ENCODE peak calls at places on chromosomes 3 and 15, in eight cellular contexts. One of them, this sample, is unnamed.

GRCh38 chr3:194306109-194306686 is 44.9 kb downstream of the CPN2 start:
- DNase-seq in fibroblast of lung: no peak
- DNase-seq in HFF-Myc: no peak
- DNase-seq in neuronal stem cell: no peak
- DNase-seq in epithelial cell of esophagus: no peak
- DNase-seq in neural progenitor cell: no peak
- DNase-seq in colonic mucosa: no peak
- DNase-seq in ovary: no peak
- DNase-seq in this sample: no peak

GRCh38 chr3:53122933-53123305 is 7.3 kb downstream of the RFT1 start:
- DNase-seq in epithelial cell of esophagus: no peak
- DNase-seq in fibroblast of lung: no peak
- DNase-seq in colonic mucosa: no peak
- DNase-seq in ovary: no peak
- DNase-seq in neuronal stem cell: no peak
- DNase-seq in neural progenitor cell: no peak
- DNase-seq in HFF-Myc: no peak
- DNase-seq in this sample: no peak

GRCh38 chr3:3137526-3137925 is 10.8 kb downstream of the TRNT1 start:
- DNase-seq in epithelial cell of esophagus: no peak
- DNase-seq in neural progenitor cell: no peak
- DNase-seq in neuronal stem cell: no peak
- DNase-seq in HFF-Myc: no peak
- DNase-seq in ovary: no peak
- DNase-seq in fibroblast of lung: no peak
- DNase-seq in colonic mucosa: no peak
- DNase-seq in this sample: no peak

GRCh38 chr15:90037961-90038633 is 37.0 kb downstream of the ZNF710 start:
- DNase-seq in colonic mucosa: no peak
- DNase-seq in ovary: no peak
- DNase-seq in neural progenitor cell: no peak
- DNase-seq in neuronal stem cell: no peak
- DNase-seq in fibroblast of lung: peak; percentile 28
- DNase-seq in epithelial cell of esophagus: peak; percentile 58
- DNase-seq in HFF-Myc: no peak
- DNase-seq in this sample: no peak

GRCh38 chr15:79682285-79682684 is 214.5 kb downstream of the MTHFS start:
- DNase-seq in neuronal stem cell: no peak
- DNase-seq in neural progenitor cell: no peak
- DNase-seq in epithelial cell of esophagus: peak; percentile 24
- DNase-seq in HFF-Myc: no peak
- DNase-seq in colonic mucosa: no peak
- DNase-seq in ovary: peak; percentile 8
- DNase-seq in fibroblast of lung: peak; percentile 67
- DNase-seq in this sample: peak; percentile 78

GRCh38 chr15:80949756-80950155 is 39.9 kb downstream of the MESD start:
- DNase-seq in neural progenitor cell: no peak
- DNase-seq in epithelial cell of esophagus: no peak
- DNase-seq in HFF-Myc: no peak
- DNase-seq in fibroblast of lung: no peak
- DNase-seq in colonic mucosa: no peak
- DNase-seq in ovary: no peak
- DNase-seq in neuronal stem cell: no peak
- DNase-seq in this sample: no peak

GRCh38 chr3:154214320-154214719 is 93.1 kb downstream of the ARHGEF26 start:
- DNase-seq in colonic mucosa: no peak
- DNase-seq in neural progenitor cell: no peak
- DNase-seq in fibroblast of lung: no peak
- DNase-seq in ovary: no peak
- DNase-seq in neuronal stem cell: no peak
- DNase-seq in HFF-Myc: no peak
- DNase-seq in epithelial cell of esophagus: peak; percentile 17
- DNase-seq in this sample: no peak

GRCh38 chr3:183285828-183286457 is 32.9 kb downstream of the B3GNT5 start:
- DNase-seq in fibroblast of lung: peak; percentile 100
- DNase-seq in neuronal stem cell: no peak
- DNase-seq in colonic mucosa: peak; percentile 93
- DNase-seq in epithelial cell of esophagus: peak; percentile 99
- DNase-seq in HFF-Myc: peak; percentile 92
- DNase-seq in ovary: peak; percentile 79
- DNase-seq in neural progenitor cell: no peak
- DNase-seq in this sample: peak; percentile 99

GRCh38 chr3:186687120-186687651 is 21.4 kb downstream of the HRG start:
- DNase-seq in HFF-Myc: no peak
- DNase-seq in ovary: no peak
- DNase-seq in epithelial cell of esophagus: no peak
- DNase-seq in neural progenitor cell: no peak
- DNase-seq in fibroblast of lung: no peak
- DNase-seq in colonic mucosa: no peak
- DNase-seq in neuronal stem cell: no peak
- DNase-seq in this sample: no peak

GRCh38 chr3:17833786-17834559 is 91.5 kb upstream of the TBC1D5 start:
- DNase-seq in neuronal stem cell: no peak
- DNase-seq in neural progenitor cell: no peak
- DNase-seq in fibroblast of lung: no peak
- DNase-seq in ovary: no peak
- DNase-seq in colonic mucosa: no peak
- DNase-seq in epithelial cell of esophagus: peak; percentile 87
- DNase-seq in HFF-Myc: no peak
- DNase-seq in this sample: no peak

GRCh38 chr3:17261627-17262369 is 377.0 kb downstream of the PLCL2 start:
- DNase-seq in fibroblast of lung: no peak
- DNase-seq in colonic mucosa: no peak
- DNase-seq in ovary: no peak
- DNase-seq in neural progenitor cell: no peak
- DNase-seq in epithelial cell of esophagus: peak; percentile 66
- DNase-seq in HFF-Myc: no peak
- DNase-seq in neuronal stem cell: no peak
- DNase-seq in this sample: no peak

GRCh38 chr15:43255376-43255775 is 11.4 kb downstream of the TGM5 start:
- DNase-seq in epithelial cell of esophagus: no peak
- DNase-seq in HFF-Myc: no peak
- DNase-seq in fibroblast of lung: no peak
- DNase-seq in neural progenitor cell: no peak
- DNase-seq in neuronal stem cell: no peak
- DNase-seq in colonic mucosa: no peak
- DNase-seq in ovary: no peak
- DNase-seq in this sample: no peak

GRCh38 chr3:113117511-113118302 is 93.7 kb upstream of the BOC start:
- DNase-seq in neuronal stem cell: no peak
- DNase-seq in HFF-Myc: no peak
- DNase-seq in epithelial cell of esophagus: peak; percentile 35
- DNase-seq in neural progenitor cell: no peak
- DNase-seq in fibroblast of lung: peak; percentile 77
- DNase-seq in ovary: no peak
- DNase-seq in colonic mucosa: no peak
- DNase-seq in this sample: peak; percentile 80

GRCh38 chr3:153313307-153313945 is 151.4 kb downstream of the RAP2B start:
- DNase-seq in epithelial cell of esophagus: peak; percentile 10
- DNase-seq in ovary: no peak
- DNase-seq in HFF-Myc: no peak
- DNase-seq in neural progenitor cell: no peak
- DNase-seq in fibroblast of lung: peak; percentile 21
- DNase-seq in colonic mucosa: no peak
- DNase-seq in neuronal stem cell: no peak
- DNase-seq in this sample: no peak

GRCh38 chr3:99838755-99839154 is 21.1 kb downstream of the CMSS1 start:
- DNase-seq in neuronal stem cell: no peak
- DNase-seq in epithelial cell of esophagus: no peak
- DNase-seq in ovary: no peak
- DNase-seq in HFF-Myc: no peak
- DNase-seq in colonic mucosa: no peak
- DNase-seq in neural progenitor cell: no peak
- DNase-seq in fibroblast of lung: no peak
- DNase-seq in this sample: no peak

GRCh38 chr3:141894524-141895176 is 18.2 kb downstream of the ATP1B3 start:
- DNase-seq in ovary: no peak
- DNase-seq in colonic mucosa: no peak
- DNase-seq in fibroblast of lung: peak; percentile 91
- DNase-seq in neuronal stem cell: no peak
- DNase-seq in HFF-Myc: peak; percentile 52
- DNase-seq in epithelial cell of esophagus: peak; percentile 91
- DNase-seq in neural progenitor cell: no peak
- DNase-seq in this sample: peak; percentile 64

GRCh38 chr3:111735271-111735758 is 123.8 kb upstream of the PHLDB2 start:
- DNase-seq in colonic mucosa: no peak
- DNase-seq in epithelial cell of esophagus: peak; percentile 93
- DNase-seq in neuronal stem cell: no peak
- DNase-seq in fibroblast of lung: peak; percentile 82
- DNase-seq in ovary: no peak
- DNase-seq in HFF-Myc: no peak
- DNase-seq in neural progenitor cell: no peak
- DNase-seq in this sample: peak; percentile 71

GRCh38 chr3:60160105-60160791 is 1091.0 kb downstream of the FHIT start:
- DNase-seq in neural progenitor cell: no peak
- DNase-seq in neuronal stem cell: no peak
- DNase-seq in colonic mucosa: no peak
- DNase-seq in epithelial cell of esophagus: no peak
- DNase-seq in HFF-Myc: no peak
- DNase-seq in ovary: no peak
- DNase-seq in fibroblast of lung: peak; percentile 18
- DNase-seq in this sample: no peak

GRCh38 chr15:47496343-47497185 is 220.7 kb upstream of the SEMA6D start:
- DNase-seq in HFF-Myc: no peak
- DNase-seq in ovary: no peak
- DNase-seq in epithelial cell of esophagus: no peak
- DNase-seq in colonic mucosa: no peak
- DNase-seq in fibroblast of lung: no peak
- DNase-seq in neuronal stem cell: no peak
- DNase-seq in neural progenitor cell: no peak
- DNase-seq in this sample: no peak

GRCh38 chr15:100256985-100257650 is 84.7 kb downstream of the ADAMTS17 start:
- DNase-seq in colonic mucosa: no peak
- DNase-seq in fibroblast of lung: no peak
- DNase-seq in neuronal stem cell: no peak
- DNase-seq in neural progenitor cell: no peak
- DNase-seq in epithelial cell of esophagus: no peak
- DNase-seq in HFF-Myc: no peak
- DNase-seq in ovary: no peak
- DNase-seq in this sample: no peak

GRCh38 chr3:39910828-39911464 is 101.5 kb downstream of the MYRIP start:
- DNase-seq in ovary: no peak
- DNase-seq in HFF-Myc: no peak
- DNase-seq in fibroblast of lung: no peak
- DNase-seq in epithelial cell of esophagus: peak; percentile 20
- DNase-seq in colonic mucosa: no peak
- DNase-seq in neuronal stem cell: no peak
- DNase-seq in neural progenitor cell: no peak
- DNase-seq in this sample: no peak

GRCh38 chr3:157239082-157239704 is 79.2 kb upstream of the CCNL1 start:
- DNase-seq in colonic mucosa: peak; percentile 73
- DNase-seq in ovary: peak; percentile 9
- DNase-seq in neural progenitor cell: peak; percentile 82
- DNase-seq in HFF-Myc: no peak
- DNase-seq in epithelial cell of esophagus: peak; percentile 66
- DNase-seq in fibroblast of lung: peak; percentile 45
- DNase-seq in neuronal stem cell: peak; percentile 36
- DNase-seq in this sample: no peak
- H3K4me3 ChIP-seq in colonic mucosa: no peak overlapping the region
- H3K4me3 ChIP-seq in ovary: no peak overlapping the region
- H3K4me3 ChIP-seq in neural progenitor cell: no peak overlapping the region
- H3K4me3 ChIP-seq in HFF-Myc: no peak overlapping the region
- H3K4me3 ChIP-seq in epithelial cell of esophagus: no peak overlapping the region
- H3K4me3 ChIP-seq in fibroblast of lung: no peak overlapping the region
- H3K4me3 ChIP-seq in neuronal stem cell: no peak overlapping the region
- H3K4me3 ChIP-seq in this sample: no peak overlapping the region

DNA sequence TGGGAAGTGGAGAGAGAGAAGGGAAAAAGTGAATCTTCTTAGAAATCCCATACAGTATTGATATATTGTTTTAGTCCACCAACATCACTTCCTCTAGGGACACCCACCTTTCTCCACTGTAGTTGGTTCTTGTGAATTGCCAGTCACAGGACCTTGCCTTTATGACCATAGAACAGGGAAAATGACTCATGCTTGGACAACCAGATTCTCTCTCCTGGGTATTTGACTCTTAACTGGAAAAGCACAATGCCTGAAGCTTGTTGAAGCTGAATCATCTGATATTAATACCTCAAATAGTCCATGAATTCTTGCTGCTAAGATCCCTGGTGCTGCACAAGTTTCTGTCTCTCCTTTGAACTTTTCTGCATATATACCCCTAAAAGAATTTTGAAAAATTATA is 32.5 kb upstream of the DCLK3 start:
- DNase-seq in neuronal stem cell: no peak
- DNase-seq in HFF-Myc: no peak
- DNase-seq in colonic mucosa: no peak
- DNase-seq in neural progenitor cell: no peak
- DNase-seq in ovary: no peak
- DNase-seq in fibroblast of lung: no peak
- DNase-seq in epithelial cell of esophagus: peak; percentile 55
- DNase-seq in this sample: no peak
- H3K4me3 ChIP-seq in neuronal stem cell: no peak overlapping the region
- H3K4me3 ChIP-seq in HFF-Myc: no peak overlapping the region
- H3K4me3 ChIP-seq in colonic mucosa: no peak overlapping the region
- H3K4me3 ChIP-seq in neural progenitor cell: no peak overlapping the region
- H3K4me3 ChIP-seq in ovary: no peak overlapping the region
- H3K4me3 ChIP-seq in fibroblast of lung: no peak overlapping the region
- H3K4me3 ChIP-seq in epithelial cell of esophagus: no peak overlapping the region
- H3K4me3 ChIP-seq in this sample: no peak overlapping the region

DNA sequence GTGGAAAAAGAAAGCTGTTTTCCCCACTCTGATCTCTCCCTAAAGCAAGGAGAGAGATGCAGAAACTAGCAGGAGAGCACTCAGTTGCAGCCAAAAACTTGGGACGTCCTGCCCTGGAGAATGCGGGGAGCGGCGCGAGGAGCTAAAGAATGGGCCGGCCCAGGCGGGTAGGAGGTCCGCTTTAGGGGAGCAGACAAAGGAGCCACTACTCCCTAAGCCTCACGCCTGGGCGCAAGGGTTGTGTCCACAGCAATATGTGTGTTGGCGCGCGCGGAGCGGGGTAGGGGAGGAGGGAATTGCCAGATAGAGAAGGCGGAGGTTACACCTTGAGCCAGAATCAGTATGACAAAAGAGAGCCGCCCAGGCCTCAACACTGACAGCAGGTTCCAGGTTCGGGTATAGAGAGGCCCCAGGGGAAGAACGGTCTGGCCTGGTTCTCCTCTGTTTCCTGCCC is 2.9 kb downstream of the WNT5A start:
- DNase-seq in HFF-Myc: no peak
- DNase-seq in fibroblast of lung: peak; percentile 19
- DNase-seq in ovary: peak; percentile 46
- DNase-seq in neural progenitor cell: peak; percentile 56
- DNase-seq in epithelial cell of esophagus: no peak
- DNase-seq in neuronal stem cell: peak; percentile 15
- DNase-seq in colonic mucosa: no peak
- DNase-seq in this sample: no peak
- H3K4me3 ChIP-seq in HFF-Myc: peak overlapping the region; percentile 88
- H3K4me3 ChIP-seq in fibroblast of lung: peak overlapping the region; percentile 65
- H3K4me3 ChIP-seq in ovary: peak overlapping the region; percentile 26
- H3K4me3 ChIP-seq in neural progenitor cell: peak overlapping the region; percentile 74
- H3K4me3 ChIP-seq in epithelial cell of esophagus: no peak overlapping the region
- H3K4me3 ChIP-seq in neuronal stem cell: peak overlapping the region; percentile 55
- H3K4me3 ChIP-seq in colonic mucosa: no peak overlapping the region
- H3K4me3 ChIP-seq in this sample: peak overlapping the region; percentile 95

DNA sequence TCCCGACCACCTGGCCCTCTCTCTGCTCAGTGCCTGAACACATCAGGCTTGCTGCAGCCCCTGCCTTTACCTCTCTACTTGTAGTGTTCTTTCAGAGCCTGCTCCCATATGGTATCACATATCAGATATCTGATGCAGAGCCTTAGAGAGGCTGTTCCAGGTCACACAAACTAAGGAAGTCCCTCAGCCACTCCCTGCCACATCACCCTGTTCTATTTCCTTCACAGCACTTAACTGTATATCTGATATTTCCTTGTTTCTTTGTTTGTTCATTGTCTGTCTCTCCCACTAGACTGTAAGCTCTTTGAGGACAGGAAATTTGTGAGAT is 976 bp upstream of the ALDH1L1 start:
- DNase-seq in neuronal stem cell: no peak
- DNase-seq in epithelial cell of esophagus: peak; percentile 19
- DNase-seq in colonic mucosa: peak; percentile 29
- DNase-seq in fibroblast of lung: no peak
- DNase-seq in HFF-Myc: no peak
- DNase-seq in ovary: no peak
- DNase-seq in neural progenitor cell: no peak
- DNase-seq in this sample: no peak
- H3K4me3 ChIP-seq in neuronal stem cell: no peak overlapping the region
- H3K4me3 ChIP-seq in epithelial cell of esophagus: peak overlapping the region; percentile 53
- H3K4me3 ChIP-seq in colonic mucosa: peak overlapping the region; percentile 58
- H3K4me3 ChIP-seq in fibroblast of lung: peak overlapping the region; percentile 6
- H3K4me3 ChIP-seq in HFF-Myc: no peak overlapping the region
- H3K4me3 ChIP-seq in ovary: peak overlapping the region; percentile 64
- H3K4me3 ChIP-seq in neural progenitor cell: no peak overlapping the region
- H3K4me3 ChIP-seq in this sample: peak overlapping the region; percentile 46